ENCODE peak calls at places on chromosome 7, in six cellular contexts. D is HFFc6, I is spleen, S is B cell, X is A549, U is pancreas. Y is an unnamed sample.

GRCh38 chr7:102331536-102332275 is 24.5 kb downstream of the SPDYE6 start:
- DNase-seq in I (no peak), D (no peak), S (no peak), X (no peak), U (no peak), Y (no peak)

GRCh38 chr7:512541-513311 is 6.9 kb downstream of the PDGFA start:
- DNase-seq in X (no peak), D (no peak), U (peak), S (no peak), I (no peak), Y (no peak)

GRCh38 chr7:49714182-49714581 is 59.3 kb upstream of the VWC2 start:
- DNase-seq in X (no peak), S (no peak), I (no peak), D (no peak), U (peak), Y (no peak)

GRCh38 chr7:37430126-37430525 is 18.5 kb downstream of the ELMO1 start:
- DNase-seq in I (no peak), D (no peak), U (no peak), S (no peak), X (no peak), Y (no peak)

GRCh38 chr7:134014935-134015334 is 112.2 kb upstream of the LRGUK start:
- DNase-seq in S (no peak), U (no peak), X (no peak), D (no peak), I (no peak), Y (no peak)

GRCh38 chr7:45689011-45689796 is 115.0 kb downstream of the ADCY1 start:
- DNase-seq in I (peak), D (peak), U (no peak), S (no peak), X (no peak), Y (peak)

GRCh38 chr7:27157717-27158431 is 1.4 kb upstream of the HOXA7 start:
- DNase-seq in S (no peak), U (peak), I (no peak), D (no peak), X (no peak), Y (no peak)

GRCh38 chr7:75850222-75850621 is 28.6 kb upstream of the RHBDD2 start:
- DNase-seq in S (no peak), U (no peak), D (no peak), I (no peak), X (no peak), Y (no peak)

GRCh38 chr7:85693326-85693725 is 506.5 kb upstream of the SEMA3D start:
- DNase-seq in X (no peak), S (no peak), I (no peak), D (no peak), U (no peak), Y (no peak)

GRCh38 chr7:123237-123636 is 69.1 kb upstream of the FAM20C start:
- DNase-seq in D (no peak), I (no peak), S (no peak), U (no peak), X (no peak), Y (no peak)

GRCh38 chr7:20193242-20193777 is 23.9 kb downstream of the MACC1 start:
- DNase-seq in D (no peak), I (no peak), S (no peak), U (no peak), X (no peak), Y (no peak)

GRCh38 chr7:101357433-101357832 is 5.2 kb upstream of the COL26A1 start:
- DNase-seq in S (no peak), U (no peak), I (no peak), D (no peak), X (no peak), Y (no peak)

GRCh38 chr7:47720141-47720906 is 138.4 kb upstream of the TNS3 start:
- DNase-seq in D (no peak), U (peak), X (no peak), S (no peak), I (no peak), Y (peak)

GRCh38 chr7:140638311-140638791 is 2.3 kb downstream of the DENND2A start:
- DNase-seq in X (no peak), I (peak), D (peak), S (no peak), U (no peak), Y (no peak)

GRCh38 chr7:27191081-27191715 is 6.2 kb upstream of the HOXA11 start:
- DNase-seq in X (no peak), I (no peak), S (no peak), D (no peak), U (no peak), Y (no peak)

GRCh38 chr7:55431898-55432297 is 66.8 kb downstream of the LANCL2 start:
- DNase-seq in U (no peak), I (no peak), D (no peak), X (no peak), S (no peak), Y (no peak)

GRCh38 chr7:55435466-55435865 is 70.3 kb downstream of the LANCL2 start:
- DNase-seq in D (no peak), U (no peak), X (no peak), S (no peak), I (no peak), Y (no peak)

GRCh38 chr7:55429835-55430499 is 64.8 kb downstream of the LANCL2 start:
- DNase-seq in D (no peak), I (no peak), U (no peak), S (no peak), X (no peak), Y (no peak)

GRCh38 chr7:55432506-55432905 is 67.4 kb downstream of the LANCL2 start:
- DNase-seq in D (no peak), U (no peak), S (no peak), I (no peak), X (no peak), Y (no peak)

DNA sequence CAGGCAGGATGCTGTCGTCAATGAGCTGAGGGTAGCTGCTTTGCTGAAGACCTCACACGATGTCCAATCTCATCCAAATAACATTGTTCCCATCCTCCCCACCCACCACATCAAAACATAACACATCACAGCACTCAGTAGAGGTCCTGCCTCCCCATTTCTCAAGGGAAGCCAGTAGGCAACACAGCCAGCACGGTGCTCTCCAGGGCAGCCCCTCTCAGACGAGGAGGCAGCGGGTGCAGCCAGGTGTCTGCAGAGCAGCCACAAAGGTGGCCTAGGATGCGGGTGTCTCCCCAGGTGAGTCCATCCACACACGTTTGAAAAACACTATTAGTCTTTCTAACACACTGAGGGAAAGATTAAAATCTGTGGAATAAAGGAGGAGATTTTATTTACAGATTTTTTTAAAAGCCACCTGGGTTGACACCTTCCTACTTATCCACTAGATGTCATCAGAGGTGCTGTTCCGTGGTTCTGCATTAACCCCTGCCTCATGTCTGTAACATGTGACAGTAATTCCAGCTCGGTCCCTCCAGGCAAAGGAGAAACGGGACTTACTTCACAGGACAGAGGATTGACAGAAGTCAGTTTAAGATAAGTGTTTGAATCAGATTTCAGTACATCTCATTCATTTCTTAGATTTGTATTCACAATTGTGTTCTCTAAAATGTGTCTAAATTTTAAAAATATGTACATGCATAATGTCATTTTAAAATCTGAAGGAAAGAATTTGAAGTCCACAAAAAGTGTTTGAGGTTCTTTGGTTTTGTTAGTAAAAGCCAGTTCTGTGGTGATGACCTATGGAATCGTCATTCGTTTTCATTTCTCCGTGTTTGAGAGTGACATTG is 68.0 kb downstream of the LANCL2 start:
- DNase-seq in I (no peak), S (no peak), D (peak), X (peak), U (no peak), Y (no peak)
- TF ChIP-seq CTCF in I (peak), S (peak), D (peak), X (peak), U (no peak), Y (peak)

DNA sequence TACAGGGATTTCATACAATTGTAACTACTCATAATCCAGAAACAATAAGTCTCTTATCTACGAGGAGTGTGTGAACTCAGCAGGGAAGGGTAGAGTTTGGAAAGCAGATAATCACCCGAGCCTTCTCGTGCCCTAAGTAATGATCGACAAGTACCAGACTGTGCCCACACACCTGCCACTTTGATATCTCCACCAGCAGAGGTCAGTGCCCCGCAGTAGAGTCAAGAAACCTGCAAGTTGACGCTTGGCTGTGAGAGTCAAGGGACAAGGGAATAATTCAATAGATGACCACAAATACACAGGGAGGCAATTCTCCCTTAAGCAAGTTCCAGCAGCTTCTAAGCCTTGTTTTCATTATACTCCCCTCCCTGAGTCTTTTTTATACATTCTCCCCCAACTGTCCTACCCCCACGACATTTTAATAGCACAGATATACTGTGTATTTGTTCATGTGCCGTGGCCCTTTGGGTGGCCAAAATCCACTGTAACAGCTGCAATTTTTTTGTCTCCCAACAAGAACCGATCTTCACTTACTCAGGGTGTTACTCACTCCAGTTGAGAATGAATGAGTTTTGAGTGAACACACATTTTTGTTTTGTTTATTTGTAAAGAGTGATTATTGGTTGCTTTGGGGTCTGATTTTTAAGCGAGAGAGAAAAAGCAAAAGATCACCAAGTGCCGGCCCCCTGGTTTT is 106.9 kb upstream of the RHEB start:
- DNase-seq in S (no peak), X (peak), U (peak), I (no peak), D (peak), Y (no peak)
- TF ChIP-seq CTCF in S (peak), X (peak), U (peak), I (peak), D (peak), Y (peak)

GRCh38 chr7:124267154-124267553 is 234.3 kb upstream of the TMEM229A start:
- DNase-seq in X (no peak), U (no peak), I (no peak), S (no peak), D (no peak), Y (no peak)

GRCh38 chr7:124257638-124258308 is 224.9 kb upstream of the TMEM229A start:
- DNase-seq in S (no peak), U (no peak), I (no peak), D (no peak), X (no peak), Y (no peak)

GRCh38 chr7:124261710-124262109 is 228.8 kb upstream of the TMEM229A start:
- DNase-seq in U (no peak), D (no peak), S (no peak), X (no peak), I (no peak), Y (no peak)

DNA sequence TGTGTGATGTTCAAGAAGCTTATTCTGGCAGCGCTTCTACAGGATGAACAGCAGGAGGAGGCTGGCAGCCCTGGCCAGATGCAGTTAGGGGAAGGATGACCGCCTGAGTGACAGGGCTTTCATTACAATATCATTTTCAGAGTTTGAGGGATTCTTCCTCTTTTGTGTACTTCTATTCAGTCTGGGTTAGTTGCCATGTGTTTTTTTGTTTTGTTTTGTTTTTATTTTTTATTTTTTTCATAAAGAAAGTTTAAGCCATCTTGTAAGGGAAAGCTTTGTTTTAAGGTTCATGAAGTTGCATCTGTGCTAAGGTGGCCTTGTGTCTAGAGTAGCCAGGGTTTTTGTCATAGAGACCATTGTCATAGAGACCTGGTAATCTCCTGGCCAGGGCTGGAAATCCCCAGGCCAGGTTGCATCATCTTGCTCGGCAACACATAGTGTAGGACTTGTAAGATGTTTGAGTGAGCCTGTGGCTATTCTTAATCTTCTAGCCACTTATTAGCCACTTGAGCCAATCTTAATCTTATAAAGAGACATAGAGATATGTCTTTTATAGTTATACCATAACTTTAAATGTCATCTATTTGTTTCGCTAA is 230.5 kb upstream of the TMEM229A start:
- DNase-seq in I (no peak), U (peak), S (no peak), X (no peak), D (no peak), Y (no peak)
- TF ChIP-seq CTCF in I (no peak), U (no peak), S (no peak), X (no peak), D (no peak), Y (no peak)

DNA sequence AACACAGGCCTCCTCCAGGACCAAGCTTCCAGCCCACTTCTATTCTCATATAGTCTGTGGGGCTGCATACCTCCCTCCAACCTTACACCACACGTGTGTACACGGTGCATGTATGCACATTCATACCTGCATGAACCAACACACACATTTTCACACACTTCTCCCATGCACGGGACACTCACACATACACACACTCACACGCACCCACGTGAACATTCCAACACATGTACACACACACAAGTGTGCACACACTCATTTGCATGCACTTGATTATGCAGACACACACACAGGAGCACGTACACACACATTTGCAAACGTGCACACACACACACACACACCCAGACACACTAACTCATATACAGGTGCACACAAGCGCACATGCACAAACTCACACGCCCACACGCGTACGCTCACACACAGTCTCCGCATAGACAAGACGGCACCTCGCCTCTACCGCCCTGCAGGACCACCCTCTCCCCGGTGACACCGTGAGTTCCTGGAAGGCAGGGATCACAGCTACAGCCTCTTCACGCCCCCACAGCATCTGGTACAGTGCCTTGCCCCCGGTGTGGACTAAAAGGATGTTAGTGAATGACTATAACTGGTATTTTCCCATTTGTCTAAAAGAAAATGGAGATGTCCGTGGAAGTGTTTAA is 263.8 kb downstream of the PTPRN2 start:
- DNase-seq in U (no peak), D (no peak), X (no peak), S (no peak), I (peak), Y (no peak)
- TF ChIP-seq CTCF in U (no peak), D (no peak), X (no peak), S (no peak), I (no peak), Y (no peak)

GRCh38 chr7:10128748-10129147 is 844.9 kb upstream of the PHF14 start:
- DNase-seq in I (no peak), X (no peak), U (no peak), D (no peak), S (no peak), Y (no peak)
- TF ChIP-seq CTCF in I (no peak), X (no peak), U (no peak), D (peak), S (no peak), Y (peak)

GRCh38 chr7:5270788-5271187 is 12.0 kb upstream of the SLC29A4 start:
- DNase-seq in U (no peak), S (no peak), X (no peak), I (no peak), D (no peak), Y (no peak)
- TF ChIP-seq CTCF in U (no peak), S (no peak), X (no peak), I (no peak), D (no peak), Y (no peak)

GRCh38 chr7:130381468-130382312 is 1.4 kb downstream of the CPA1 start:
- DNase-seq in I (no peak), S (no peak), X (no peak), D (no peak), U (peak), Y (no peak)
- TF ChIP-seq CTCF in I (no peak), S (no peak), X (peak), D (peak), U (peak), Y (no peak)

Y was measured in type B pancreatic cell.